ENCODE peak calls at places on chromosomes 7 and 10, in ten cellular contexts. E is uterus, K is type B pancreatic cell, T is cardiac muscle cell, P is OCI-LY7, B is mucosa of descending colon, V is mesothelial cell of epicardium, H is neural progenitor cell, A is GM12865, C is neural crest cell. U is an unnamed sample.
A peak's percentile ranks its signal among the peaks of the same experiment; 100 is the strongest.

GRCh38 chr7:154330318-154330717 is 278.1 kb downstream of the DPP6 start:
- DNase-seq in K (no peak), B (no peak), C (no peak), V (no peak), T (no peak), E (no peak), A (no peak), H (no peak), P (no peak), U (no peak)

GRCh38 chr7:134031835-134032617 is 95.1 kb upstream of the LRGUK start:
- DNase-seq in C (no peak), A (no peak), E (no peak), P (no peak), T (peak; percentile 4), B (no peak), H (no peak), K (no peak), V (no peak), U (no peak)

GRCh38 chr10:58152698-58153263 is 114.9 kb downstream of the IPMK start:
- DNase-seq in K (no peak), P (peak; percentile 44), H (peak; percentile 73), T (peak; percentile 68), A (peak; percentile 57), E (peak; percentile 13), V (no peak), C (peak; percentile 47), B (peak; percentile 79), U (no peak)

GRCh38 chr7:119896386-119896785 is 376.6 kb upstream of the KCND2 start:
- DNase-seq in B (no peak), P (no peak), E (no peak), T (no peak), A (no peak), V (no peak), C (no peak), H (no peak), K (no peak), U (no peak)

GRCh38 chr7:107663196-107663595 is 2.6 kb downstream of the SLC26A4 start:
- DNase-seq in K (no peak), T (no peak), H (no peak), P (no peak), B (no peak), C (no peak), A (no peak), E (no peak), V (no peak), U (no peak)

GRCh38 chr7:128076831-128077271 is 45.6 kb upstream of the LRRC4 start:
- DNase-seq in P (no peak), C (no peak), E (no peak), V (peak; percentile 37), K (no peak), T (peak; percentile 36), H (peak; percentile 34), B (peak; percentile 90), A (no peak), U (no peak)

GRCh38 chr10:64574371-64574770 is 1053.2 kb downstream of the REEP3 start:
- DNase-seq in T (no peak), P (no peak), E (no peak), B (peak; percentile 22), C (no peak), K (no peak), V (peak; percentile 28), A (no peak), H (no peak), U (no peak)

GRCh38 chr7:88184848-88185304 is 35.0 kb downstream of the SRI start:
- DNase-seq in A (peak; percentile 79), C (no peak), B (no peak), V (no peak), T (peak; percentile 41), H (no peak), P (no peak), K (no peak), E (no peak), U (no peak)

GRCh38 chr7:75995996-75996395 is 1.6 kb upstream of the TMEM120A start:
- DNase-seq in B (no peak), P (no peak), T (no peak), V (no peak), A (no peak), H (no peak), K (no peak), E (no peak), C (no peak), U (no peak)

GRCh38 chr7:75993689-75994387 is 557 bp downstream of the TMEM120A start:
- DNase-seq in P (no peak), V (no peak), C (peak; percentile 50), K (no peak), E (peak; percentile 71), H (peak; percentile 88), T (peak; percentile 78), A (no peak), B (peak; percentile 48), U (peak; percentile 38)

GRCh38 chr7:75996476-75996875 is 2.1 kb upstream of the TMEM120A start:
- DNase-seq in P (no peak), V (no peak), E (no peak), T (no peak), A (no peak), C (no peak), H (no peak), K (no peak), B (no peak), U (no peak)

GRCh38 chr7:75995052-75995471 is 667 bp upstream of the TMEM120A start:
- DNase-seq in E (peak; percentile 38), B (no peak), T (peak; percentile 15), V (no peak), H (peak; percentile 21), K (no peak), C (no peak), A (no peak), P (no peak), U (no peak)

GRCh38 chr7:75994388-75995051 is at the start of gene TMEM120A:
- DNase-seq in B (peak; percentile 98), K (peak; percentile 97), A (peak; percentile 92), H (peak; percentile 98), E (peak; percentile 95), P (peak; percentile 93), T (peak; percentile 97), V (peak; percentile 94), C (peak; percentile 92), U (peak; percentile 94)
- TF ChIP-seq CTCF in B (no peak), K (peak; percentile 44), A (no peak), H (peak; percentile 14), E (peak; percentile 40), P (peak; percentile 24), T (peak; percentile 16), V (no peak), C (peak; percentile 33), U (peak; percentile 42)

DNA sequence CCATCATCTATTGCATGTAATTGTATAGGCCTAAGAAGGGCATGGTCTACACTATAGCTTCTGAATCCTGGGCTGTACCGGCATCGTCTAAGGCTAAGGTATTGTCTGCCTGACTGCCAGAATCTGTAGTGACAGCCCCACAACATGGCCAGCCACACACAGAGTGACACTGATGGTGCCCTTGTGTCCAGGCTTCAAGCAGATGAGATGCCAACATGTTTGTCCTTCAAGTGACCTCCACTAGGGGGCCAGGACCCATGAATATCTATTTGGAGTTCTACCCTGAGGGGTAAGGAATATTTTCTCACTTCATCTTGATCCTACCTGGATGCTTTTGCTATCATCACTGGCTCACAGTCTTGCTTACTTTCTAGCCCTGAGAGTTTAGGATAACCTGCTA is 1.5 kb downstream of the CYP3A7 start:
- DNase-seq in B (no peak), E (no peak), T (no peak), P (peak; percentile 19), H (peak; percentile 25), K (no peak), C (no peak), V (no peak), A (peak; percentile 21), U (no peak)
- TF ChIP-seq CTCF in B (no peak), E (no peak), T (peak; percentile 22), P (peak; percentile 71), H (peak; percentile 53), K (peak; percentile 66), C (peak; percentile 46), V (peak; percentile 48), A (peak; percentile 44), U (peak; percentile 46)

GRCh38 chr10:95392711-95393164 is 101.9 kb upstream of the PDLIM1 start:
- DNase-seq in A (peak; percentile 73), H (no peak), C (no peak), T (no peak), B (no peak), E (no peak), K (no peak), P (no peak), V (no peak), U (no peak)

GRCh38 chr10:95392250-95392584 is 101.4 kb upstream of the PDLIM1 start:
- DNase-seq in E (no peak), B (no peak), A (no peak), P (no peak), V (no peak), H (no peak), C (no peak), K (no peak), T (no peak), U (no peak)

GRCh38 chr10:95389982-95390381 is 99.2 kb upstream of the PDLIM1 start:
- DNase-seq in P (peak; percentile 20), T (no peak), B (no peak), C (no peak), H (no peak), V (no peak), K (no peak), E (no peak), A (peak; percentile 51), U (no peak)

GRCh38 chr10:95391164-95391563 is 100.4 kb upstream of the PDLIM1 start:
- DNase-seq in B (no peak), K (no peak), A (peak; percentile 22), E (no peak), V (no peak), T (no peak), P (no peak), C (no peak), H (no peak), U (no peak)

DNA sequence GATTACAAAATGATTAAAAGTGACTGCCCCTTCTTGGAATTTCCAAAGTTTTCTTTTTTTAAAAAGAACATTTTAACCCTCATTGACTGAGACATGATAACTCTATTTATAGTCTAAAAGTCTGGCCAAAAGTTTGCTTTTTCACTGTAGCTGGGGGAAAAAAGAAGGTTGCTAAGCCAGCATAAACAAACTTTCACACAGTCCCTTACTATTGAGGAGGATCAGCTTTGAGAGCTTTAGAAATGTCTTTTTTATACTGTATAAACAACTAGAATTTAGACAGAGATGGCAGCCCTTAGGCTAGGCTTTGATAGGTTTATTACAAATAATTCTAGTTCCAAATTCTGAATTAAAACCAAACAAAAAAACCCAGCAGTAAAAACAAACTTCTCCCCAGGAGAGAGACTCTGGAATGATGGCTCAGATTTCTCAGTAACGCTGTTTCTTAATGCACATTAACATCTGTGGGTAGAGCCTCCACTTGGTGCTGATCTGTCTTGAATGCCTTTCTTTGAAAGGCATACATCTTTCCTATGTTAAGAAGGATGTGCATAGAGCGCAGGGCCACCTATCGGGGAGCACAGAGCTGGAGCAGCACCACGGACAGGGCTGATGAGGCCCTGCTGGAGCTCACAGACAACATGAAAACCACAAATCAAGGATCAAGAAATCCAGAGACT is 100.9 kb upstream of the PDLIM1 start:
- DNase-seq in A (peak; percentile 48), T (peak; percentile 75), K (no peak), B (no peak), C (no peak), H (peak; percentile 74), V (no peak), P (peak; percentile 7), E (no peak), U (no peak)
- TF ChIP-seq CTCF in A (no peak), T (peak; percentile 44), K (peak; percentile 50), B (no peak), C (no peak), H (peak; percentile 33), V (no peak), P (no peak), E (no peak), U (no peak)

DNA sequence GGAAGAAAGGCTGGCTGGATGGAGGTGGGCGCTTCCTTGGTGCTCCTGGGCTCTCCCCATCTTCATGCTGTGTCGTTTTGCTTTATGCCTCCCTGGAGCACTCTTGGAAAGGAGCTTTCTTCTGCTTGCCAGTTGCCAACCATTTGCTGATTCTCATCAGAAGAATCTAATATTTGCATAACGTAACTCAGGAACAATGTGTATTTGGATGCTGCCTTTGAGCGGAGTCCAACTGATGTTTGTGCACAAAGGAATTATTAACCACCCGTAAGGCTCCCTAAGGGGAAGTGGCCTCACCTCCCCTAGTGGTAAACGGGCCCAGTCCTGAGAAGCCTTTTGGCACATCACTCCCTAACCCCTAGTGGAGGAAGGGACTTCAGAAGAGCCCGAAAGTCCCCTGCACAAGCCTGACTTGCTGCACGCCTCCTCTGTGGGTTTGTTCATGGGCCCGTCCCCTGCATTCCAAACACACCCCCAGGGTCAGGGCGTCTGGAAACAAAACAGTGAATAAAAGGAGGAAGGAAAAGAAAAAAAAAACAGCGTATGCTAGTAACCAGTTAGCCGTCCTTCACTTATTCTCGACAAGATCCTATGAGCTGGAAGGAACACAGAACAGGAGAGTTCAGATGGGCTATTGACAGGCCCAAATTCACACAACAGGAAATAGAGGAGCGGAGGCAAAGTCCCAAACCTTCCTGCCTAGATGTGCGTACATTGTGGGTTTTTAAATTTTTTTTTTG is 602.2 kb downstream of the LRMDA start:
- DNase-seq in A (peak; percentile 5), B (peak; percentile 9), E (peak; percentile 21), T (no peak), H (peak; percentile 38), K (no peak), V (no peak), P (no peak), C (no peak), U (no peak)
- TF ChIP-seq CTCF in A (no peak), B (no peak), E (no peak), T (no peak), H (peak; percentile 34), K (peak; percentile 64), V (no peak), P (no peak), C (peak; percentile 41), U (peak; percentile 44)

U was measured in progenitor cell of endocrine pancreas.